ENCODE peak calls at places on chromosomes 2 and 18, in nine cellular contexts. G is CD8-positive, alpha-beta T cell; Q is right cardiac atrium; Y is right atrium auricular region; K is uterus; R is tibial artery; H is neuronal stem cell; V is dorsolateral prefrontal cortex; B is HL-60. M is an unnamed sample.

GRCh38 chr18:23453657-23454011 is 547 bp downstream of the RIOK3 start:
- DNase-seq in V (no peak), H (no peak), Q (no peak), Y (no peak), G (peak; percentile 32), K (no peak), B (peak; percentile 17), R (no peak), M (no peak)

GRCh38 chr2:215651412-215651811 is 215.5 kb upstream of the FN1 start:
- DNase-seq in K (no peak), H (no peak), V (no peak), R (no peak), Y (no peak), B (no peak), Q (no peak), G (no peak), M (no peak)

GRCh38 chr2:189092936-189093335 is 86.6 kb downstream of the COL5A2 start:
- DNase-seq in H (no peak), Y (peak; percentile 66), V (no peak), G (no peak), B (no peak), K (peak; percentile 47), R (peak; percentile 65), Q (peak; percentile 64), M (no peak)

GRCh38 chr18:75139226-75139911 is 69.6 kb downstream of the PTGR3 start:
- DNase-seq in B (no peak), R (no peak), Q (no peak), H (no peak), Y (peak; percentile 42), G (no peak), V (peak; percentile 32), K (no peak), M (peak; percentile 22)

GRCh38 chr2:72824224-72824842 is 1.5 kb downstream of the EXOC6B start:
- DNase-seq in G (no peak), R (no peak), V (no peak), K (no peak), H (no peak), Y (no peak), Q (no peak), B (no peak), M (no peak)

GRCh38 chr2:191499874-191500565 is 177.9 kb upstream of the NABP1 start:
- DNase-seq in B (no peak), K (no peak), H (no peak), R (no peak), Y (no peak), G (no peak), Q (no peak), V (no peak), M (no peak)

GRCh38 chr18:22514655-22515054 is 96.9 kb upstream of the CTAGE1 start:
- DNase-seq in Q (no peak), R (no peak), G (no peak), Y (no peak), K (no peak), H (no peak), V (no peak), B (no peak), M (no peak)

GRCh38 chr2:37852585-37853014 is 72.5 kb upstream of the RMDN2 start:
- DNase-seq in K (no peak), H (no peak), R (no peak), Q (no peak), Y (no peak), V (no peak), B (no peak), G (no peak), M (no peak)

GRCh38 chr2:45860136-45861106 is 208.9 kb downstream of the PRKCE start:
- DNase-seq in B (no peak), K (peak; percentile 72), H (no peak), Y (peak; percentile 63), V (peak; percentile 77), R (peak; percentile 44), Q (peak; percentile 81), G (no peak), M (no peak)

GRCh38 chr2:233244818-233245217 is 6.7 kb upstream of the ATG16L1 start:
- DNase-seq in H (no peak), B (no peak), R (no peak), Y (no peak), G (no peak), V (no peak), Q (no peak), K (no peak), M (no peak)

GRCh38 chr2:240586919-240587800 is 626 bp downstream of the CAPN10 start:
- DNase-seq in B (peak; percentile 51), G (peak; percentile 80), R (peak; percentile 37), Q (no peak), H (no peak), Y (no peak), V (peak; percentile 43), K (peak; percentile 48), M (peak; percentile 86)

GRCh38 chr18:59861963-59862819 is 37.6 kb upstream of the PMAIP1 start:
- DNase-seq in R (no peak), G (no peak), H (no peak), V (no peak), Y (no peak), Q (no peak), K (no peak), B (peak; percentile 69), M (no peak)

GRCh38 chr2:144201126-144201525 is 318.8 kb downstream of the ZEB2 start:
- DNase-seq in Y (no peak), K (no peak), V (no peak), H (no peak), R (no peak), G (no peak), Q (no peak), B (no peak), M (no peak)

GRCh38 chr18:8080092-8080491 is 513.0 kb downstream of the PTPRM start:
- DNase-seq in B (no peak), Q (no peak), R (no peak), V (no peak), H (no peak), Y (no peak), K (no peak), G (no peak), M (no peak)

GRCh38 chr2:126658910-126659613 is 3.1 kb downstream of the GYPC start:
- DNase-seq in V (no peak), G (peak; percentile 50), R (peak; percentile 81), B (peak; percentile 92), H (no peak), Y (peak; percentile 92), Q (peak; percentile 88), K (peak; percentile 64), M (peak; percentile 19)

GRCh38 chr2:239044336-239044735 is 196.5 kb downstream of the TWIST2 start:
- DNase-seq in G (no peak), Y (no peak), H (no peak), Q (peak; percentile 36), K (no peak), B (no peak), V (peak; percentile 15), R (no peak), M (no peak)
- H3K27me3 ChIP-seq in G (no peaks in the 10 kb centered on the region), Y (no peaks in the 10 kb centered on the region), H (no peaks in the 10 kb centered on the region), Q (no peaks in the 10 kb centered on the region), K (no peaks in the 10 kb centered on the region), B (no peaks in the 10 kb centered on the region), V (no peaks in the 10 kb centered on the region), R (no peaks in the 10 kb centered on the region), M (no peaks in the 10 kb centered on the region)

GRCh38 chr2:8983571-8983970 is 19.9 kb downstream of the MBOAT2 start:
- DNase-seq in Q (no peak), V (no peak), R (no peak), B (no peak), G (no peak), H (no peak), Y (no peak), K (no peak), M (no peak)
- H3K4me3 ChIP-seq in Q (no peak overlapping the region), V (no peak overlapping the region), R (no peak overlapping the region), B (no peak overlapping the region), G (no peak overlapping the region), H (no peak overlapping the region), Y (no peak overlapping the region), K (no peak overlapping the region), M (no peak overlapping the region)

GRCh38 chr2:236662231-236663160 is 92.9 kb downstream of the ACKR3 start:
- DNase-seq in Q (no peak), B (no peak), G (no peak), R (peak; percentile 20), K (no peak), H (no peak), Y (peak; percentile 55), V (no peak), M (no peak)
- H3K27me3 ChIP-seq in Q (no peaks in the 10 kb centered on the region), B (no peaks in the 10 kb centered on the region), G (no peaks in the 10 kb centered on the region), R (no peaks in the 10 kb centered on the region), K (no peaks in the 10 kb centered on the region), H (no peaks in the 10 kb centered on the region), Y (no peaks in the 10 kb centered on the region), V (no peaks in the 10 kb centered on the region), M (no peaks in the 10 kb centered on the region)

GRCh38 chr2:52704251-52704650 is 1063.4 kb upstream of the CHAC2 start:
- DNase-seq in Q (no peak), R (no peak), Y (no peak), V (no peak), G (no peak), B (no peak), H (no peak), K (no peak), M (no peak)
- H3K4me3 ChIP-seq in Q (no peak overlapping the region), R (no peak overlapping the region), Y (no peak overlapping the region), V (no peak overlapping the region), G (no peak overlapping the region), B (no peak overlapping the region), H (no peak overlapping the region), K (no peak overlapping the region), M (no peak overlapping the region)

M was measured in H7.